ENCODE peak calls at places on chromosomes 4 and X, in seven cellular contexts. Z is IMR-90; X is GM12878; V is left ventricle myocardium inferior; R is tibial nerve; O is CD8-positive, alpha-beta memory T cell; C is psoas muscle. K is an unnamed sample.

GRCh38 chr4:99624141-99624719 is 33.4 kb downstream of the C4orf54 start:
- DNase-seq in Z (no peak), X (no peak), V (no peak), R (no peak), O (no peak), C (no peak), K (no peak)

GRCh38 chr4:105895609-105896460 is 564 bp downstream of the NPNT start:
- DNase-seq in Z (no peak), X (no peak), V (peak; percentile 17), R (no peak), O (no peak), C (peak; percentile 61), K (peak; percentile 56)

GRCh38 chr4:84279678-84280077 is 219.4 kb downstream of the NKX6-1 start:
- DNase-seq in Z (no peak), X (no peak), V (no peak), R (no peak), O (no peak), C (no peak), K (no peak)

GRCh38 chr4:119690871-119691270 is 62.3 kb upstream of the PDE5A start:
- DNase-seq in Z (no peak), X (no peak), V (no peak), R (no peak), O (no peak), C (no peak), K (no peak)

GRCh38 chr4:19514276-19515070 is 737.2 kb upstream of the SLIT2 start:
- DNase-seq in Z (peak; percentile 52), X (no peak), V (no peak), R (no peak), O (no peak), C (no peak), K (no peak)

GRCh38 chrX:129980043-129980442 is 2.4 kb upstream of the BCORL1 start:
- DNase-seq in Z (no peak), X (no peak), V (no peak), R (peak; percentile 22), O (peak; percentile 62), C (peak; percentile 64), K (no peak)

GRCh38 chr4:1553365-1553764 is 130.7 kb downstream of the FAM53A start:
- DNase-seq in Z (no peak), X (no peak), V (no peak), R (no peak), O (no peak), C (no peak), K (no peak)

GRCh38 chr4:73450398-73451004 is 14.5 kb downstream of the AFP start:
- DNase-seq in Z (peak; percentile 89), X (no peak), V (peak; percentile 25), R (no peak), O (no peak), C (peak; percentile 52), K (no peak)

GRCh38 chr4:185304944-185305690 is 90.6 kb downstream of the LRP2BP start:
- DNase-seq in Z (peak; percentile 25), X (peak; percentile 68), V (no peak), R (no peak), O (no peak), C (no peak), K (peak; percentile 39)

GRCh38 chr4:13983189-13983790 is 355.8 kb upstream of the BOD1L1 start:
- DNase-seq in Z (no peak), X (no peak), V (no peak), R (no peak), O (no peak), C (no peak), K (no peak)

GRCh38 chr4:53804719-53805118 is 213.4 kb upstream of the LNX1 start:
- DNase-seq in Z (no peak), X (peak; percentile 12), V (no peak), R (no peak), O (no peak), C (no peak), K (peak; percentile 52)

GRCh38 chr4:74244049-74244448 is 64.2 kb upstream of the EPGN start:
- DNase-seq in Z (no peak), X (no peak), V (no peak), R (no peak), O (no peak), C (no peak), K (no peak)

GRCh38 chrX:106894978-106895452 is 8.1 kb downstream of the RIPPLY1 start:
- DNase-seq in Z (peak; percentile 76), X (no peak), V (no peak), R (no peak), O (no peak), C (no peak), K (no peak)

GRCh38 chrX:40012800-40013682 is 84.7 kb downstream of the BCOR start:
- DNase-seq in Z (peak; percentile 35), X (no peak), V (peak; percentile 70), R (peak; percentile 28), O (peak; percentile 57), C (peak; percentile 85), K (peak; percentile 72)

GRCh38 chrX:115562492-115562872 is 1.5 kb downstream of the PLS3 start:
- DNase-seq in Z (peak; percentile 51), X (no peak), V (no peak), R (no peak), O (no peak), C (no peak), K (peak; percentile 43)

GRCh38 chrX:23509256-23509655 is 158.0 kb upstream of the PRDX4 start:
- DNase-seq in Z (no peak), X (no peak), V (no peak), R (no peak), O (no peak), C (no peak), K (no peak)

GRCh38 chr4:2062808-2063524 is 3.8 kb downstream of the NAT8L start:
- DNase-seq in Z (no peak), X (no peak), V (peak; percentile 12), R (no peak), O (peak; percentile 44), C (no peak), K (no peak)

GRCh38 chr4:153785830-153786721 is 2.8 kb downstream of the SFRP2 start:
- DNase-seq in Z (peak; percentile 14), X (no peak), V (no peak), R (no peak), O (no peak), C (no peak), K (no peak)

GRCh38 chr4:176335421-176335820 is 15.7 kb downstream of the SPCS3 start:
- DNase-seq in Z (peak; percentile 79), X (no peak), V (no peak), R (no peak), O (no peak), C (no peak), K (no peak)

GRCh38 chr4:176333076-176333475 is 13.3 kb downstream of the SPCS3 start:
- DNase-seq in Z (peak; percentile 59), X (no peak), V (no peak), R (no peak), O (no peak), C (no peak), K (no peak)

GRCh38 chr4:176334066-176334465 is 14.3 kb downstream of the SPCS3 start:
- DNase-seq in Z (no peak), X (no peak), V (no peak), R (no peak), O (no peak), C (no peak), K (no peak)
- H3K36me3 ChIP-seq in Z (peaks cover 4% of the 10 kb centered on the region), X (peaks cover 6% of the 10 kb centered on the region), V (peaks cover 22% of the 10 kb centered on the region), R (no peaks in the 10 kb centered on the region), O (no peaks in the 10 kb centered on the region), C (peaks cover 3% of the 10 kb centered on the region), K (no peaks in the 10 kb centered on the region)

GRCh38 chrX:11148401-11148800 is 37.3 kb downstream of the HCCS start:
- DNase-seq in Z (no peak), X (no peak), V (no peak), R (no peak), O (no peak), C (no peak), K (no peak)

GRCh38 chrX:11143931-11144678 is 33.0 kb downstream of the HCCS start:
- DNase-seq in Z (peak; percentile 79), X (peak; percentile 42), V (no peak), R (peak; percentile 89), O (no peak), C (peak; percentile 51), K (peak; percentile 56)

GRCh38 chrX:11151799-11152591 is 40.9 kb downstream of the HCCS start:
- DNase-seq in Z (no peak), X (no peak), V (no peak), R (no peak), O (no peak), C (no peak), K (no peak)

DNA sequence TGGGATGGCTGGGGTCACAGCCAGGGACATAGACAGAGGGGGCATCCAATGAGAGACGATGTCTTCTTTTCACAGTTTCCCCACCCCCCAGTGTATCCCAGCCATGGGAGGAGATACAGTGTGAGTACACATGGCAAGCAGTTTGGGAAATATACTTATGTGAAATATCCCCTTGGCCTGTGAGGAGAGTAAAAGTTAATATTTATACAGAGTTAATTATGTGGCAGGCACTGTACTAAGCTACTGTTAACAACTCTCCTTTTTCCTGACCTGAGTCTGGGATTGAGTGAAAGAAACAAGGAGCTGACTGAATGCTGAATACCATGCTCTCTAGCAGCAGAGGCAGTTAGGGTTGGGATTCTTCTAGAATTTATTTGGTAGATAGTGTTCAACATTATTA is 35.3 kb downstream of the HCCS start:
- DNase-seq in Z (no peak), X (no peak), V (no peak), R (no peak), O (no peak), C (no peak), K (no peak)
- H3K4me1 ChIP-seq in Z (no peaks in the 10 kb centered on the region), X (no peaks in the 10 kb centered on the region), V (no peaks in the 10 kb centered on the region), R (no peaks in the 10 kb centered on the region), O (no peaks in the 10 kb centered on the region), C (no peaks in the 10 kb centered on the region), K (no peaks in the 10 kb centered on the region)

GRCh38 chr4:531076-531475 is 32.1 kb downstream of the PIGG start:
- DNase-seq in Z (no peak), X (no peak), V (no peak), R (no peak), O (no peak), C (no peak), K (no peak)

GRCh38 chr4:528296-528695 is 29.3 kb downstream of the PIGG start:
- DNase-seq in Z (no peak), X (no peak), V (no peak), R (no peak), O (no peak), C (no peak), K (no peak)

GRCh38 chr4:528835-529234 is 29.8 kb downstream of the PIGG start:
- DNase-seq in Z (no peak), X (no peak), V (no peak), R (no peak), O (no peak), C (no peak), K (no peak)

GRCh38 chr4:530017-530781 is 31.2 kb downstream of the PIGG start:
- DNase-seq in Z (no peak), X (no peak), V (no peak), R (no peak), O (no peak), C (no peak), K (no peak)

DNA sequence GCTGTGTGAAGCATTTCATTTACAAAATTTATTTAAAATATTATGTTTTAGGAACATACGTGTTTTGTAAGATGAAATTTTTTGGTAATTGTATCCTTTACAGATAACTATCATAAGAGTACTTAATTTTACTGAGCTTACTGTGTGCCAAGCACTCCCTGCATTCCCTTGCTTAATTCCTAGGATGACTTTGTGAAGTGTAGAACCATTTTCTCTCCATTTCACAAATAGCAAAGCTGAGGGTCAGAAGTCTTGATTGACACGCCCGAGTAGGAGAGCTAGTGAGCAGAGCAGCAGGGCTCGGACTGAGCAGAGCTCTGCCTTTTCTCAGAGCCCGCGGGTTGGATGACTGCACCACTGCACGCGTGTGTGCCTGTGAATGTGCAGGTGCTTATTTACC is 30.6 kb downstream of the PIGG start:
- DNase-seq in Z (no peak), X (no peak), V (no peak), R (no peak), O (no peak), C (no peak), K (no peak)
- H3K36me3 ChIP-seq in Z (peaks cover 59% of the 10 kb centered on the region), X (peaks cover 6% of the 10 kb centered on the region), V (peaks cover 96% of the 10 kb centered on the region), R (no peaks in the 10 kb centered on the region), O (peaks cover 1% of the 10 kb centered on the region), C (peaks cover 5% of the 10 kb centered on the region), K (peaks cover 2% of the 10 kb centered on the region)

GRCh38 chr4:152462047-152462446 is 73.8 kb downstream of the FBXW7 start:
- DNase-seq in Z (no peak), X (peak; percentile 64), V (no peak), R (no peak), O (no peak), C (no peak), K (no peak)
- H3K4me1 ChIP-seq in Z (peaks cover 6% of the 10 kb centered on the region), X (peaks cover 54% of the 10 kb centered on the region), V (peaks cover 27% of the 10 kb centered on the region), R (no peaks in the 10 kb centered on the region), O (peaks cover 32% of the 10 kb centered on the region), C (no peaks in the 10 kb centered on the region), K (peaks cover 27% of the 10 kb centered on the region)